ENCODE peak calls at places on chromosomes 7 and 10, in seven cellular contexts. I is aorta, T is hepatic stellate cell, Y is WERI-Rb-1, F is fibroblast of mammary gland, U is left kidney, G is GM12892. B is an unnamed sample.

GRCh38 chr10:35467186-35467585 is 130.9 kb downstream of the CCNY start:
- DNase-seq in I (no peak), T (no peak), Y (no peak), F (no peak), U (no peak), G (no peak), B (no peak)

GRCh38 chr7:84291756-84292155 is 97.2 kb upstream of the SEMA3A start:
- DNase-seq in I (no peak), T (no peak), Y (no peak), F (no peak), U (peak), G (no peak), B (no peak)

GRCh38 chr7:71077743-71078476 is 54.0 kb upstream of the GALNT17 start:
- DNase-seq in I (no peak), T (no peak), Y (no peak), F (no peak), U (no peak), G (no peak), B (no peak)

GRCh38 chr7:98284335-98285036 is 3.0 kb downstream of the BRI3 start:
- DNase-seq in I (peak), T (peak), Y (no peak), F (peak), U (peak), G (no peak), B (no peak)

GRCh38 chr7:104096683-104097082 is 107.2 kb upstream of the RELN start:
- DNase-seq in I (no peak), T (peak), Y (peak), F (peak), U (no peak), G (no peak), B (no peak)

GRCh38 chr7:101195884-101196283 is 5.0 kb downstream of the MOGAT3 start:
- DNase-seq in I (no peak), T (no peak), Y (no peak), F (no peak), U (no peak), G (no peak), B (no peak)

GRCh38 chr10:31958849-31959248 is 30.2 kb upstream of the ARHGAP12 start:
- DNase-seq in I (no peak), T (no peak), Y (no peak), F (no peak), U (no peak), G (no peak), B (no peak)

GRCh38 chr10:110403593-110403992 is 94.1 kb upstream of the DUSP5 start:
- DNase-seq in I (no peak), T (no peak), Y (no peak), F (no peak), U (no peak), G (no peak), B (no peak)

GRCh38 chr10:35398355-35398754 is 62.0 kb downstream of the CCNY start:
- DNase-seq in I (no peak), T (no peak), Y (no peak), F (peak), U (no peak), G (no peak), B (no peak)

GRCh38 chr10:58515296-58515956 is 2.8 kb downstream of the BICC1 start:
- DNase-seq in I (no peak), T (no peak), Y (no peak), F (no peak), U (peak), G (no peak), B (no peak)

GRCh38 chr10:22437620-22438588 is 92.6 kb downstream of the SPAG6 start:
- DNase-seq in I (no peak), T (peak), Y (no peak), F (no peak), U (peak), G (peak), B (peak)

GRCh38 chr7:87413029-87413428 is 62.5 kb downstream of the ABCB4 start:
- DNase-seq in I (no peak), T (no peak), Y (no peak), F (peak), U (no peak), G (no peak), B (no peak)

GRCh38 chr7:123190109-123190831 is 9.5 kb downstream of the SLC13A1 start:
- DNase-seq in I (no peak), T (no peak), Y (no peak), F (no peak), U (no peak), G (no peak), B (no peak)

GRCh38 chr7:156827587-156828203 is 65.3 kb downstream of the LMBR1 start:
- DNase-seq in I (no peak), T (peak), Y (no peak), F (peak), U (peak), G (no peak), B (no peak)

GRCh38 chr10:7354330-7355047 is 56.3 kb downstream of the SFMBT2 start:
- DNase-seq in I (no peak), T (no peak), Y (no peak), F (peak), U (peak), G (no peak), B (no peak)

GRCh38 chr10:103193820-103194529 is 903 bp upstream of the NT5C2 start:
- DNase-seq in I (no peak), T (no peak), Y (no peak), F (peak), U (no peak), G (peak), B (no peak)

GRCh38 chr7:88109612-88110011 is 110.2 kb downstream of the SRI start:
- DNase-seq in I (no peak), T (no peak), Y (no peak), F (no peak), U (no peak), G (no peak), B (no peak)

GRCh38 chr10:24485299-24485698 is 238.4 kb downstream of the ARHGAP21 start:
- DNase-seq in I (no peak), T (no peak), Y (no peak), F (no peak), U (no peak), G (no peak), B (no peak)

GRCh38 chr10:30709229-30709628 is 79.7 kb upstream of the LYZL2 start:
- DNase-seq in I (no peak), T (no peak), Y (no peak), F (no peak), U (no peak), G (no peak), B (no peak)

B was measured in GM12891.